ENCODE peak calls at places on chromosomes 5 and 9, in ten cellular contexts. One of them, this sample, is unnamed.

GRCh38 chr5:150057996-150058395 is 28.4 kb downstream of the CSF1R start:
- ATAC-seq in upper lobe of left lung: no peak
- ATAC-seq in GM12878: no peak
- ATAC-seq in heart left ventricle: no peak
- ATAC-seq in right lobe of liver: no peak
- ATAC-seq in K562: no peak
- ATAC-seq in HepG2: peak; percentile 12
- ATAC-seq in gastrocnemius medialis: no peak
- ATAC-seq in body of pancreas: no peak
- ATAC-seq in HCT116: no peak
- ATAC-seq in this sample: no peak

GRCh38 chr5:78795757-78796156 is 147.2 kb upstream of the LHFPL2 start:
- ATAC-seq in upper lobe of left lung: no peak
- ATAC-seq in GM12878: peak; percentile 79
- ATAC-seq in heart left ventricle: no peak
- ATAC-seq in right lobe of liver: no peak
- ATAC-seq in K562: no peak
- ATAC-seq in HepG2: peak; percentile 91
- ATAC-seq in gastrocnemius medialis: no peak
- ATAC-seq in body of pancreas: peak; percentile 48
- ATAC-seq in HCT116: no peak
- ATAC-seq in this sample: no peak

GRCh38 chr9:109910616-109911568 is 130.9 kb downstream of the PALM2AKAP2 start:
- ATAC-seq in upper lobe of left lung: peak; percentile 65
- ATAC-seq in GM12878: no peak
- ATAC-seq in heart left ventricle: no peak
- ATAC-seq in right lobe of liver: peak; percentile 9
- ATAC-seq in K562: no peak
- ATAC-seq in HepG2: no peak
- ATAC-seq in gastrocnemius medialis: no peak
- ATAC-seq in body of pancreas: peak; percentile 25
- ATAC-seq in HCT116: peak; percentile 74
- ATAC-seq in this sample: peak; percentile 26

GRCh38 chr9:4866239-4866969 is 73.7 kb downstream of the RCL1 start:
- ATAC-seq in upper lobe of left lung: no peak
- ATAC-seq in GM12878: no peak
- ATAC-seq in heart left ventricle: peak; percentile 44
- ATAC-seq in right lobe of liver: no peak
- ATAC-seq in K562: no peak
- ATAC-seq in HepG2: no peak
- ATAC-seq in gastrocnemius medialis: peak; percentile 85
- ATAC-seq in body of pancreas: no peak
- ATAC-seq in HCT116: no peak
- ATAC-seq in this sample: no peak

GRCh38 chr5:119341452-119342349 is 14.1 kb upstream of the TNFAIP8 start:
- ATAC-seq in upper lobe of left lung: peak; percentile 56
- ATAC-seq in GM12878: peak; percentile 57
- ATAC-seq in heart left ventricle: no peak
- ATAC-seq in right lobe of liver: peak; percentile 33
- ATAC-seq in K562: no peak
- ATAC-seq in HepG2: no peak
- ATAC-seq in gastrocnemius medialis: no peak
- ATAC-seq in body of pancreas: no peak
- ATAC-seq in HCT116: no peak
- ATAC-seq in this sample: no peak

GRCh38 chr9:35227283-35227682 is 65.5 kb downstream of the UNC13B start:
- ATAC-seq in upper lobe of left lung: no peak
- ATAC-seq in GM12878: no peak
- ATAC-seq in heart left ventricle: no peak
- ATAC-seq in right lobe of liver: peak; percentile 76
- ATAC-seq in K562: no peak
- ATAC-seq in HepG2: peak; percentile 48
- ATAC-seq in gastrocnemius medialis: no peak
- ATAC-seq in body of pancreas: no peak
- ATAC-seq in HCT116: no peak
- ATAC-seq in this sample: no peak

GRCh38 chr9:80134487-80134886 is 562.7 kb downstream of the TLE4 start:
- ATAC-seq in upper lobe of left lung: no peak
- ATAC-seq in GM12878: peak; percentile 89
- ATAC-seq in heart left ventricle: no peak
- ATAC-seq in right lobe of liver: no peak
- ATAC-seq in K562: no peak
- ATAC-seq in HepG2: no peak
- ATAC-seq in gastrocnemius medialis: no peak
- ATAC-seq in body of pancreas: no peak
- ATAC-seq in HCT116: no peak
- ATAC-seq in this sample: no peak

GRCh38 chr5:139837711-139838380 is 42.2 kb downstream of the PSD2 start:
- ATAC-seq in upper lobe of left lung: no peak
- ATAC-seq in GM12878: no peak
- ATAC-seq in heart left ventricle: no peak
- ATAC-seq in right lobe of liver: no peak
- ATAC-seq in K562: no peak
- ATAC-seq in HepG2: no peak
- ATAC-seq in gastrocnemius medialis: no peak
- ATAC-seq in body of pancreas: no peak
- ATAC-seq in HCT116: no peak
- ATAC-seq in this sample: no peak

GRCh38 chr5:67963789-67964519 is 251.6 kb upstream of the PIK3R1 start:
- ATAC-seq in upper lobe of left lung: peak; percentile 28
- ATAC-seq in GM12878: no peak
- ATAC-seq in heart left ventricle: no peak
- ATAC-seq in right lobe of liver: no peak
- ATAC-seq in K562: no peak
- ATAC-seq in HepG2: no peak
- ATAC-seq in gastrocnemius medialis: no peak
- ATAC-seq in body of pancreas: peak; percentile 87
- ATAC-seq in HCT116: no peak
- ATAC-seq in this sample: no peak

GRCh38 chr9:114432323-114433067 is 44.7 kb upstream of the AKNA start:
- ATAC-seq in upper lobe of left lung: no peak
- ATAC-seq in GM12878: no peak
- ATAC-seq in heart left ventricle: no peak
- ATAC-seq in right lobe of liver: no peak
- ATAC-seq in K562: no peak
- ATAC-seq in HepG2: no peak
- ATAC-seq in gastrocnemius medialis: no peak
- ATAC-seq in body of pancreas: no peak
- ATAC-seq in HCT116: no peak
- ATAC-seq in this sample: no peak

GRCh38 chr5:56064984-56065383 is 70.2 kb upstream of the IL6ST start:
- ATAC-seq in upper lobe of left lung: no peak
- ATAC-seq in GM12878: peak; percentile 68
- ATAC-seq in heart left ventricle: no peak
- ATAC-seq in right lobe of liver: no peak
- ATAC-seq in K562: no peak
- ATAC-seq in HepG2: no peak
- ATAC-seq in gastrocnemius medialis: no peak
- ATAC-seq in body of pancreas: no peak
- ATAC-seq in HCT116: no peak
- ATAC-seq in this sample: no peak

GRCh38 chr9:91839926-91840464 is 110.0 kb downstream of the ROR2 start:
- ATAC-seq in upper lobe of left lung: no peak
- ATAC-seq in GM12878: no peak
- ATAC-seq in heart left ventricle: no peak
- ATAC-seq in right lobe of liver: no peak
- ATAC-seq in K562: no peak
- ATAC-seq in HepG2: no peak
- ATAC-seq in gastrocnemius medialis: no peak
- ATAC-seq in body of pancreas: no peak
- ATAC-seq in HCT116: no peak
- ATAC-seq in this sample: no peak

DNA sequence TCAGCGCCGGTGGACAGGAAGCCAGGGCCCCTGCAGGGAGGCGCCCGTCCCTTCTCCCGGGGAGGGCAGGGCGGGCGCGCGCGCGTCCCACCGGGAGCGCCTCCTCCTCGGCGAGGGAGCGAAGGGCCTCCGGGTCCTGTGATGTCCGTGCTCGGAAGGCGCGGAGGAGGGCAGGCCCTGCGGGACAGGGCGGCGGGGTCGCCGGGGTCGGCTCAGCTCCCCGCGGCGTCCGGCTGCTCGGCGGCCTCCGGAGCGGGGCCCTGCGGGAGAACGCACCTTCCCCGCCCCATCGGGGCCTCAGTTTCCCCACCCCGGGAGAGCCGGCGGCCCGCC is 328 bp downstream of the EXD3 start:
- ATAC-seq in upper lobe of left lung: peak; percentile 57
- ATAC-seq in GM12878: peak; percentile 60
- ATAC-seq in heart left ventricle: no peak
- ATAC-seq in right lobe of liver: peak; percentile 50
- ATAC-seq in K562: peak; percentile 82
- ATAC-seq in HepG2: peak; percentile 78
- ATAC-seq in gastrocnemius medialis: peak; percentile 32
- ATAC-seq in body of pancreas: peak; percentile 22
- ATAC-seq in HCT116: peak; percentile 43
- ATAC-seq in this sample: peak; percentile 20
- TF ChIP-seq POLR2A in upper lobe of left lung: no peak
- TF ChIP-seq POLR2A in GM12878: no peak
- TF ChIP-seq POLR2A in heart left ventricle: no peak
- TF ChIP-seq POLR2A in right lobe of liver: no peak
- TF ChIP-seq POLR2A in K562: peak; percentile 48
- TF ChIP-seq POLR2A in HepG2: no peak
- TF ChIP-seq POLR2A in gastrocnemius medialis: no peak
- TF ChIP-seq POLR2A in body of pancreas: no peak
- TF ChIP-seq POLR2A in HCT116: no peak
- TF ChIP-seq POLR2A in this sample: no peak

GRCh38 chr9:128370752-128371621 is at the start of gene URM1:
- ATAC-seq in upper lobe of left lung: peak; percentile 98
- ATAC-seq in GM12878: peak; percentile 98
- ATAC-seq in heart left ventricle: peak; percentile 94
- ATAC-seq in right lobe of liver: peak; percentile 99
- ATAC-seq in K562: peak; percentile 98
- ATAC-seq in HepG2: peak; percentile 95
- ATAC-seq in gastrocnemius medialis: peak; percentile 97
- ATAC-seq in body of pancreas: peak; percentile 99
- ATAC-seq in HCT116: peak; percentile 89
- ATAC-seq in this sample: peak; percentile 99
- TF ChIP-seq POLR2A in upper lobe of left lung: no peak
- TF ChIP-seq POLR2A in GM12878: peak; percentile 90
- TF ChIP-seq POLR2A in heart left ventricle: no peak
- TF ChIP-seq POLR2A in right lobe of liver: peak; percentile 86
- TF ChIP-seq POLR2A in K562: peak; percentile 81
- TF ChIP-seq POLR2A in HepG2: peak; percentile 90
- TF ChIP-seq POLR2A in gastrocnemius medialis: peak; percentile 93
- TF ChIP-seq POLR2A in body of pancreas: peak; percentile 78
- TF ChIP-seq POLR2A in HCT116: peak; percentile 74
- TF ChIP-seq POLR2A in this sample: peak; percentile 89

GRCh38 chr9:86285247-86285646 is 2.9 kb upstream of the ISCA1 start:
- ATAC-seq in upper lobe of left lung: no peak
- ATAC-seq in GM12878: no peak
- ATAC-seq in heart left ventricle: no peak
- ATAC-seq in right lobe of liver: no peak
- ATAC-seq in K562: no peak
- ATAC-seq in HepG2: no peak
- ATAC-seq in gastrocnemius medialis: no peak
- ATAC-seq in body of pancreas: no peak
- ATAC-seq in HCT116: no peak
- ATAC-seq in this sample: no peak

GRCh38 chr9:86282979-86283535 is 719 bp upstream of the ISCA1 start:
- ATAC-seq in upper lobe of left lung: peak; percentile 59
- ATAC-seq in GM12878: peak; percentile 37
- ATAC-seq in heart left ventricle: peak; percentile 4
- ATAC-seq in right lobe of liver: peak; percentile 4
- ATAC-seq in K562: peak; percentile 44
- ATAC-seq in HepG2: peak; percentile 39
- ATAC-seq in gastrocnemius medialis: peak; percentile 43
- ATAC-seq in body of pancreas: peak; percentile 27
- ATAC-seq in HCT116: peak; percentile 9
- ATAC-seq in this sample: peak; percentile 46

GRCh38 chr9:86288501-86288900 is 6.2 kb upstream of the ISCA1 start:
- ATAC-seq in upper lobe of left lung: no peak
- ATAC-seq in GM12878: no peak
- ATAC-seq in heart left ventricle: no peak
- ATAC-seq in right lobe of liver: no peak
- ATAC-seq in K562: no peak
- ATAC-seq in HepG2: no peak
- ATAC-seq in gastrocnemius medialis: no peak
- ATAC-seq in body of pancreas: no peak
- ATAC-seq in HCT116: no peak
- ATAC-seq in this sample: no peak

GRCh38 chr9:86286278-86286677 is 3.9 kb upstream of the ISCA1 start:
- ATAC-seq in upper lobe of left lung: no peak
- ATAC-seq in GM12878: no peak
- ATAC-seq in heart left ventricle: no peak
- ATAC-seq in right lobe of liver: no peak
- ATAC-seq in K562: no peak
- ATAC-seq in HepG2: no peak
- ATAC-seq in gastrocnemius medialis: no peak
- ATAC-seq in body of pancreas: no peak
- ATAC-seq in HCT116: no peak
- ATAC-seq in this sample: no peak

GRCh38 chr9:86287013-86287412 is 4.7 kb upstream of the ISCA1 start:
- ATAC-seq in upper lobe of left lung: no peak
- ATAC-seq in GM12878: no peak
- ATAC-seq in heart left ventricle: no peak
- ATAC-seq in right lobe of liver: no peak
- ATAC-seq in K562: peak; percentile 48
- ATAC-seq in HepG2: peak; percentile 12
- ATAC-seq in gastrocnemius medialis: no peak
- ATAC-seq in body of pancreas: no peak
- ATAC-seq in HCT116: no peak
- ATAC-seq in this sample: no peak
- TF ChIP-seq POLR2A in upper lobe of left lung: no peak
- TF ChIP-seq POLR2A in GM12878: no peak
- TF ChIP-seq POLR2A in heart left ventricle: no peak
- TF ChIP-seq POLR2A in right lobe of liver: no peak
- TF ChIP-seq POLR2A in K562: no peak
- TF ChIP-seq POLR2A in HepG2: no peak
- TF ChIP-seq POLR2A in gastrocnemius medialis: no peak
- TF ChIP-seq POLR2A in body of pancreas: no peak
- TF ChIP-seq POLR2A in HCT116: no peak
- TF ChIP-seq POLR2A in this sample: no peak

DNA sequence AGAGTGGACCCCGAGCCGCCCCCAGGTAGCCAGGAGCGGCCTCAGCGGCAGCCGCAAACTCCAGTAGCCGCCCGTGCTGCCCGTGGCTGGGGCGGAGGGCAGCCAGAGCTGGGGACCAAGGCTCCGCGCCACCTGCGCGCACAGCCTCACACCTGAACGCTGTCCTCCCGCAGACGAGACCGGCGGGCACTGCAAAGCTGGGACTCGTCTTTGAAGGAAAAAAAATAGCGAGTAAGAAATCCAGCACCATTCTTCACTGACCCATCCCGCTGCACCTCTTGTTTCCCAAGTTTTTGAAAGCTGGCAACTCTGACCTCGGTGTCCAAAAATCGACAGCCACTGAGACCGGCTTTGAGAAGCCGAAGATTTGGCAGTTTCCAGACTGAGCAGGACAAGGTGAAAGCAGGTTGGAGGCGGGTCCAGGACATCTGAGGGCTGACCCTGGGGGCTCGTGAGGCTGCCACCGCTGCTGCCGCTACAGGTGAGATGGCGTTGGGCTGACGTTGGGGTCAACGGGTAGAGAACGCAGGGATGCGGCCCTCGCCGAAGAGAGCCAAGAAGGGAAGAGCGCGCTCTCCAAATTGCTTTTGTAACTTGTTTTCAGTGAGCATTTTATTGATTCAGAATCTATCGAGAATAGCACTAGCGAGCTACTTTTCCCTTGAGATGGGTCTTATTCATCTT is 425 bp downstream of the PTGER4 start:
- ATAC-seq in upper lobe of left lung: no peak
- ATAC-seq in GM12878: peak; percentile 53
- ATAC-seq in heart left ventricle: no peak
- ATAC-seq in right lobe of liver: no peak
- ATAC-seq in K562: no peak
- ATAC-seq in HepG2: peak; percentile 84
- ATAC-seq in gastrocnemius medialis: peak; percentile 9
- ATAC-seq in body of pancreas: peak; percentile 25
- ATAC-seq in HCT116: peak; percentile 45
- ATAC-seq in this sample: no peak
- TF ChIP-seq POLR2A in upper lobe of left lung: no peak
- TF ChIP-seq POLR2A in GM12878: no peak
- TF ChIP-seq POLR2A in heart left ventricle: peak; percentile 71
- TF ChIP-seq POLR2A in right lobe of liver: no peak
- TF ChIP-seq POLR2A in K562: no peak
- TF ChIP-seq POLR2A in HepG2: no peak
- TF ChIP-seq POLR2A in gastrocnemius medialis: no peak
- TF ChIP-seq POLR2A in body of pancreas: no peak
- TF ChIP-seq POLR2A in HCT116: no peak
- TF ChIP-seq POLR2A in this sample: no peak